ENCODE peak calls at places on chromosomes 7 and 10, in nine cellular contexts. V is Peyer's patch, T is adrenal gland, Y is GM12878, D is HCT116, E is prostate gland, Z is heart left ventricle, C is A549, R is IMR-90. I is an unnamed sample. For H3K4me1, the result is how much of the 10 kb centered on the place peaks cover.

GRCh38 chr10:29540016-29540415 is 94.8 kb downstream of the SVIL start:
- DNase-seq in V (no peak), T (no peak), Y (no peak), D (no peak), E (no peak), Z (no peak), C (no peak), R (no peak), I (no peak)

GRCh38 chr7:139976055-139976837 is 86.5 kb downstream of the PARP12 start:
- DNase-seq in V (no peak), T (no peak), Y (no peak), D (no peak), E (no peak), Z (no peak), C (no peak), R (no peak), I (no peak)

GRCh38 chr10:60369163-60369930 is 20.3 kb downstream of the ANK3 start:
- DNase-seq in V (no peak), T (no peak), Y (no peak), D (no peak), E (no peak), Z (no peak), C (no peak), R (no peak), I (no peak)

GRCh38 chr7:10889266-10889898 is 84.3 kb upstream of the PHF14 start:
- DNase-seq in V (no peak), T (peak), Y (no peak), D (peak), E (peak), Z (no peak), C (peak), R (peak), I (peak)

GRCh38 chr10:132357286-132358058 is 25.5 kb downstream of the LRRC27 start:
- DNase-seq in V (no peak), T (no peak), Y (no peak), D (no peak), E (no peak), Z (no peak), C (no peak), R (no peak), I (no peak)

GRCh38 chr7:155427411-155428038 is 30.4 kb upstream of the EN2 start:
- DNase-seq in V (no peak), T (no peak), Y (no peak), D (no peak), E (no peak), Z (no peak), C (no peak), R (no peak), I (no peak)

GRCh38 chr10:127300868-127301321 is 104.5 kb upstream of the INSYN2A start:
- DNase-seq in V (no peak), T (no peak), Y (no peak), D (no peak), E (no peak), Z (no peak), C (no peak), R (no peak), I (peak)

GRCh38 chr10:14476641-14477407 is 146.1 kb upstream of the FRMD4A start:
- DNase-seq in V (no peak), T (no peak), Y (no peak), D (no peak), E (no peak), Z (no peak), C (no peak), R (peak), I (no peak)

GRCh38 chr7:23287612-23288011 is 11.5 kb upstream of the MALSU1 start:
- DNase-seq in V (no peak), T (no peak), Y (no peak), D (no peak), E (no peak), Z (no peak), C (no peak), R (no peak), I (no peak)

GRCh38 chr10:102384053-102384452 is 11.5 kb upstream of the NFKB2 start:
- DNase-seq in V (no peak), T (no peak), Y (no peak), D (no peak), E (no peak), Z (no peak), C (no peak), R (no peak), I (peak)

GRCh38 chr10:5588603-5589002 is 63.8 kb downstream of the CALML3 start:
- DNase-seq in V (no peak), T (no peak), Y (no peak), D (no peak), E (no peak), Z (no peak), C (no peak), R (no peak), I (no peak)

GRCh38 chr10:132400041-132400546 is 3.1 kb downstream of the PWWP2B start:
- DNase-seq in V (no peak), T (peak), Y (no peak), D (no peak), E (no peak), Z (no peak), C (no peak), R (no peak), I (no peak)

GRCh38 chr7:101156277-101156676 is 2.0 kb downstream of the AP1S1 start:
- DNase-seq in V (no peak), T (no peak), Y (no peak), D (no peak), E (no peak), Z (no peak), C (no peak), R (no peak), I (no peak)

GRCh38 chr10:4434536-4435071 is 391.4 kb upstream of the AKR1E2 start:
- DNase-seq in V (no peak), T (no peak), Y (no peak), D (no peak), E (no peak), Z (no peak), C (no peak), R (peak), I (no peak)

GRCh38 chr10:22712246-22712958 is 2.0 kb downstream of the PIP4K2A start:
- DNase-seq in V (no peak), T (no peak), Y (no peak), D (no peak), E (no peak), Z (no peak), C (no peak), R (peak), I (no peak)

GRCh38 chr10:44581996-44582395 is 197.1 kb upstream of the CXCL12 start:
- DNase-seq in V (no peak), T (no peak), Y (no peak), D (no peak), E (no peak), Z (no peak), C (no peak), R (no peak), I (no peak)

GRCh38 chr7:156673454-156673853 is 32.9 kb downstream of the RNF32 start:
- DNase-seq in V (no peak), T (no peak), Y (no peak), D (no peak), E (no peak), Z (no peak), C (no peak), R (no peak), I (no peak)

GRCh38 chr7:16986775-16987174 is 105.0 kb upstream of the AGR3 start:
- DNase-seq in V (no peak), T (no peak), Y (no peak), D (no peak), E (no peak), Z (no peak), C (no peak), R (no peak), I (no peak)

GRCh38 chr7:12303507-12303906 is 92.4 kb downstream of the TMEM106B start:
- DNase-seq in V (no peak), T (no peak), Y (no peak), D (no peak), E (no peak), Z (no peak), C (no peak), R (no peak), I (no peak)

GRCh38 chr7:158300427-158300826 is 287.2 kb downstream of the PTPRN2 start:
- DNase-seq in V (no peak), T (no peak), Y (no peak), D (no peak), E (no peak), Z (no peak), C (no peak), R (no peak), I (no peak)

GRCh38 chr7:136923111-136923510 is 54.7 kb downstream of the CHRM2 start:
- DNase-seq in V (no peak), T (no peak), Y (no peak), D (no peak), E (no peak), Z (no peak), C (no peak), R (peak), I (no peak)

GRCh38 chr10:77909755-77910375 is 16.7 kb downstream of the DLG5 start:
- DNase-seq in V (no peak), T (peak), Y (no peak), D (no peak), E (no peak), Z (no peak), C (peak), R (peak), I (peak)

GRCh38 chr10:86365346-86366032 is 1.1 kb downstream of the GRID1 start:
- DNase-seq in V (no peak), T (no peak), Y (no peak), D (no peak), E (no peak), Z (peak), C (no peak), R (no peak), I (no peak)

GRCh38 chr7:88638583-88638982 is 120.9 kb upstream of the ZNF804B start:
- DNase-seq in V (no peak), T (no peak), Y (no peak), D (no peak), E (no peak), Z (no peak), C (no peak), R (no peak), I (no peak)

GRCh38 chr10:3473271-3473670 is 300.7 kb upstream of the PITRM1 start:
- DNase-seq in V (no peak), T (no peak), Y (no peak), D (no peak), E (no peak), Z (no peak), C (no peak), R (no peak), I (no peak)

GRCh38 chr10:78277734-78278404 is 244.2 kb downstream of the RPS24 start:
- DNase-seq in V (no peak), T (peak), Y (no peak), D (no peak), E (peak), Z (peak), C (no peak), R (peak), I (no peak)

GRCh38 chr7:51847461-51848134 is 531.0 kb upstream of the COBL start:
- DNase-seq in V (no peak), T (no peak), Y (no peak), D (no peak), E (no peak), Z (no peak), C (no peak), R (no peak), I (no peak)

GRCh38 chr10:100907773-100908172 is 5.0 kb upstream of the SLF2 start:
- DNase-seq in V (no peak), T (no peak), Y (no peak), D (no peak), E (no peak), Z (no peak), C (no peak), R (peak), I (no peak)
- H3K4me1 ChIP-seq in V (under half), T (under half), Y (under half), D (under half), E (under half), Z (under half), C (under half), R (under half), I (under half)

DNA sequence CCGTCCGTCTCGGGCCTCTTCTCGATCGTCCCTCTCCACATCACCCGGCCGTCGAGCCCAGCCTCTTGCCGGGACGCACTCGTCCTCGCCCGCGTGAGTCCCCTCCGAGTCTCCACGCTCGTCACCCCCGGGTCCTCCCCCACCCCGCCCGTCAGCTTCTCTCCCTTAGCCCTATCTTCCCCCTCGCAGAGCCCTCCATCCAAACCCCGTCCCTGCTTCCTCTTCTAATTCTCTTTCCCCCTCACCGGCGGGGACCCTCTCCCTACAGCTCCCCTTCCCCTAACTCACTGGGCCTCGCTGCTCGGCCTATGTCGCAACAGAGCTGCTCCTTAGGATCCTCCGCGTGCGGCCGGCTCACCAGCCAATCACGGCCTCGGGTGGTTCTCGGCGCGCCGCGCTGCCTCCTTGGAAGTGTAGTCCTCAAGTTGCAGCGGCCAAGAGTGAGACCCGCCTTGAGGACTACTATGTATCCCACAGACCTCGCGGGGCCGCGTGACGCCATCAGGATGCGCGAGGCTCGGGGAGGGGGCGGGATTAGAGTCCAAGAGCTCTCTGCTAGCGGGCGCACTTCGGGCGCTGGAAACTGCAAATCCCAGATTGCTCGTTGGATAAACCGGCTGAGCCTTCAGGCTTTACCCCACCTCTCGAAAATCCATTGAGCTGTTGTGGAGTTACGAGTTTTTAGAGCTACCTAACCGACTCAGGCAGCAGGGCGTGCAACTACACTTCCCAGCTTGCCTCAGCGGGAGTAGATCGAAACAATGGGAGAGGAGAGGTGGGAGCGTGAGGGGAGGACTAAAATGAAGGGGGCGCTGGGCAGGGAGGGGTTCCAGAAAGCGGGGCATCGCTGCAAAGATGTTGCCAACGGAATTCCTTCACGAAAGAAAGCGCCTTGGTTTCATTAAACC is at the start of gene ABCF2:
- DNase-seq in V (peak), T (peak), Y (peak), D (peak), E (peak), Z (peak), C (peak), R (peak), I (peak)
- TF ChIP-seq POLR2A in V (peak), T (no peak), Y (peak), D (peak), E (no peak), Z (no peak), C (peak), R (peak), I (peak)

DNA sequence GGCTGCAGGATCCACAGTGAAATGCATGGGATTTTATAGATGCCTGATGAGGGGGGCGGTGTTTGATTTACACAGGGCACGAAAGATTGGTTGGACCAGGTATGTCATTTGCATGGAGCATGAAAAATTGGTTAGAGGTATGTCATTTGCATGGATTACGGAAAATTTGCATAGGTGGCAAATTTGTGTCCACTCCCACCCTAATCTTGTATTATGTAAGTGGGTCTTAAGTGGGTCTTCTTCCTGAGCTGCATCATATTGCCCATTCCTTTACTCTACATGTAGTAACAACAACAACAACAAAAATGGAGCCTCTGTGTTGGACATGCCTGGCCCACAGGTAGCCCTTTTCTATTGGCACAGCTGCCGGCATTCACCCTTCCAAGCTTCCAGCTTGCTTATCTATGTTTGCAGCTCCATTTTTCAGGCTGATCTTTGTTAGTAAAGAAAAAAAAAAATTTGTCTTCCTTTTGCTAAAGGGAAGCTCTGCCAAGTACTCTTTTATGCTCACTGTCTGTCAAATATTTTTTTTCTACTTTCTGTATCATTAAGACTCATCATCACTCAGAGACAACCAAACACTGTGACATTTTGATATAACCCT is 10.3 kb upstream of the ZNF273 start:
- DNase-seq in V (peak), T (no peak), Y (no peak), D (no peak), E (no peak), Z (no peak), C (no peak), R (no peak), I (no peak)
- H3K4me1 ChIP-seq in V (under half), T (under half), Y (under half), D (under half), E (under half), Z (under half), C (under half), R (under half), I (under half)

GRCh38 chr7:80347173-80347572 is 164.7 kb downstream of the GNAT3 start:
- DNase-seq in V (no peak), T (no peak), Y (no peak), D (no peak), E (no peak), Z (no peak), C (no peak), R (peak), I (no peak)
- TF ChIP-seq POLR2A in V (no peak), T (no peak), Y (no peak), D (no peak), E (no peak), Z (no peak), C (no peak), R (no peak), I (no peak)

DNA sequence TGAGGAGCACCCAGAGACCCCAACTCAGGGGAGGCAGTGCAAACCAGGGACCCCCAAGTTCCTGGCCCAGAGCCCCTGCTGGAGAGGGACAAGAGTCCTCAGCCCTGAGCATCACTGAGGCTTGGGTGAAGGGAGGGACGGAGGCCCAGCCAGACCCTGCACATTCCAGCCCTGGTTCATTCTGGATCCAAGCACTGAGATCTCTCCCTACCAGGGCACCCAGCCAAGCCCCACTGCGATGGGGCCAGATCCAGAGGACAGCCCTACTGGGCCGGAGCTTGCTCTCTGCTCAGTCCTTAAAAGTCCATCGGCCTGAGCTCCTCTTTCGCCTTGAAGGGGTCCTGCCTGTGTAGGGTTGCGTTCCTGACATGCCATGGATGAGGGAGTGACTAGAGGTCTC is 40.5 kb upstream of the RABGEF1 start:
- DNase-seq in V (no peak), T (peak), Y (no peak), D (no peak), E (no peak), Z (peak), C (no peak), R (no peak), I (peak)
- H3K4me1 ChIP-seq in V (under half), T (under half), Y (under half), D (under half), E (under half), Z (under half), C (under half), R (under half), I (under half)